ENCODE peak calls at places on chromosomes 1 and 21, in four cellular contexts. One of them, this sample, is unnamed.

GRCh38 chr1:166302919-166303758 is 136.3 kb upstream of the FAM78B start:
- DNase-seq in cardiac fibroblast: no peak
- DNase-seq in AG09319: no peak
- DNase-seq in psoas muscle: no peak
- DNase-seq in this sample: no peak

GRCh38 chr21:35508389-35508888 is 459.3 kb upstream of the RUNX1 start:
- DNase-seq in psoas muscle: peak
- DNase-seq in AG09319: peak
- DNase-seq in cardiac fibroblast: peak
- DNase-seq in this sample: no peak

GRCh38 chr21:44723177-44724131 is 12.1 kb upstream of the TSPEAR start:
- DNase-seq in cardiac fibroblast: no peak
- DNase-seq in AG09319: no peak
- DNase-seq in psoas muscle: no peak
- DNase-seq in this sample: no peak

GRCh38 chr1:109151146-109151545 is 37.2 kb downstream of the ELAPOR1 start:
- DNase-seq in cardiac fibroblast: peak
- DNase-seq in AG09319: no peak
- DNase-seq in psoas muscle: no peak
- DNase-seq in this sample: no peak

GRCh38 chr1:236156512-236157208 is 14.3 kb downstream of the GPR137B start:
- DNase-seq in cardiac fibroblast: no peak
- DNase-seq in AG09319: no peak
- DNase-seq in psoas muscle: no peak
- DNase-seq in this sample: peak

GRCh38 chr1:15788624-15789301 is 18.7 kb downstream of the UQCRHL start:
- DNase-seq in cardiac fibroblast: peak
- DNase-seq in psoas muscle: no peak
- DNase-seq in AG09319: no peak
- DNase-seq in this sample: no peak

GRCh38 chr1:7117599-7118281 is 332.5 kb downstream of the CAMTA1 start:
- DNase-seq in cardiac fibroblast: peak
- DNase-seq in psoas muscle: no peak
- DNase-seq in AG09319: peak
- DNase-seq in this sample: no peak

GRCh38 chr1:221884821-221885220 is 142.9 kb upstream of the DUSP10 start:
- DNase-seq in psoas muscle: no peak
- DNase-seq in AG09319: peak
- DNase-seq in cardiac fibroblast: peak
- DNase-seq in this sample: no peak

GRCh38 chr1:107467811-107468210 is 327.0 kb downstream of the NTNG1 start:
- DNase-seq in AG09319: no peak
- DNase-seq in cardiac fibroblast: no peak
- DNase-seq in psoas muscle: no peak
- DNase-seq in this sample: no peak

GRCh38 chr21:31781737-31782136 is 49.8 kb upstream of the SCAF4 start:
- DNase-seq in AG09319: peak
- DNase-seq in psoas muscle: no peak
- DNase-seq in cardiac fibroblast: peak
- DNase-seq in this sample: no peak

GRCh38 chr1:75233302-75233929 is 99.2 kb downstream of the LHX8 start:
- DNase-seq in AG09319: peak
- DNase-seq in psoas muscle: no peak
- DNase-seq in cardiac fibroblast: peak
- DNase-seq in this sample: no peak

GRCh38 chr1:58754683-58755467 is 29.0 kb downstream of the JUN start:
- DNase-seq in AG09319: no peak
- DNase-seq in psoas muscle: no peak
- DNase-seq in cardiac fibroblast: no peak
- DNase-seq in this sample: no peak

GRCh38 chr21:45522986-45523385 is 19.3 kb downstream of the SLC19A1 start:
- DNase-seq in psoas muscle: peak
- DNase-seq in AG09319: no peak
- DNase-seq in cardiac fibroblast: no peak
- DNase-seq in this sample: no peak

GRCh38 chr1:192807968-192808587 is 761 bp upstream of the RGS2 start:
- DNase-seq in cardiac fibroblast: peak
- DNase-seq in psoas muscle: no peak
- DNase-seq in AG09319: no peak
- DNase-seq in this sample: no peak

GRCh38 chr1:54404939-54405880 is 984 bp downstream of the SSBP3 start:
- DNase-seq in psoas muscle: peak
- DNase-seq in AG09319: no peak
- DNase-seq in cardiac fibroblast: no peak
- DNase-seq in this sample: peak

GRCh38 chr1:116853680-116854191 is 56.0 kb upstream of the PTGFRN start:
- DNase-seq in cardiac fibroblast: peak
- DNase-seq in psoas muscle: no peak
- DNase-seq in AG09319: no peak
- DNase-seq in this sample: no peak

GRCh38 chr1:41618066-41618825 is 133.8 kb upstream of the EDN2 start:
- DNase-seq in AG09319: no peak
- DNase-seq in cardiac fibroblast: peak
- DNase-seq in psoas muscle: peak
- DNase-seq in this sample: no peak

GRCh38 chr1:113040718-113041412 is 32.1 kb upstream of the LRIG2 start:
- DNase-seq in psoas muscle: no peak
- DNase-seq in AG09319: no peak
- DNase-seq in cardiac fibroblast: no peak
- DNase-seq in this sample: no peak

GRCh38 chr1:16199700-16200099 is 12.8 kb downstream of the ARHGEF19 start:
- DNase-seq in AG09319: no peak
- DNase-seq in cardiac fibroblast: no peak
- DNase-seq in psoas muscle: peak
- DNase-seq in this sample: no peak

GRCh38 chr1:13935336-13935735 is 235.3 kb downstream of the PRDM2 start:
- DNase-seq in cardiac fibroblast: no peak
- DNase-seq in AG09319: no peak
- DNase-seq in psoas muscle: no peak
- DNase-seq in this sample: no peak

GRCh38 chr1:2480986-2481364 is 4.9 kb downstream of the PLCH2 start:
- DNase-seq in AG09319: no peak
- DNase-seq in cardiac fibroblast: no peak
- DNase-seq in psoas muscle: no peak
- DNase-seq in this sample: no peak

GRCh38 chr1:180360333-180361075 is 130.4 kb downstream of the LHX4 start:
- DNase-seq in cardiac fibroblast: peak
- DNase-seq in psoas muscle: no peak
- DNase-seq in AG09319: no peak
- DNase-seq in this sample: no peak

GRCh38 chr1:9573723-9574122 is 15.0 kb upstream of the TMEM201 start:
- DNase-seq in psoas muscle: no peak
- DNase-seq in AG09319: no peak
- DNase-seq in cardiac fibroblast: peak
- DNase-seq in this sample: no peak

GRCh38 chr1:180213401-180214177 is 16.5 kb upstream of the LHX4 start:
- DNase-seq in AG09319: no peak
- DNase-seq in cardiac fibroblast: peak
- DNase-seq in psoas muscle: no peak
- DNase-seq in this sample: no peak

GRCh38 chr1:151898519-151898991 is 10.8 kb downstream of the THEM4 start:
- DNase-seq in cardiac fibroblast: peak
- DNase-seq in psoas muscle: no peak
- DNase-seq in AG09319: no peak
- DNase-seq in this sample: no peak

GRCh38 chr1:26701266-26701994 is 5.6 kb downstream of the ARID1A start:
- DNase-seq in AG09319: no peak
- DNase-seq in psoas muscle: no peak
- DNase-seq in cardiac fibroblast: no peak
- DNase-seq in this sample: no peak

GRCh38 chr1:221839794-221840395 is 98.0 kb upstream of the DUSP10 start:
- DNase-seq in psoas muscle: peak
- DNase-seq in AG09319: no peak
- DNase-seq in cardiac fibroblast: peak
- DNase-seq in this sample: peak

GRCh38 chr1:58791106-58791505 is 7.3 kb upstream of the JUN start:
- DNase-seq in AG09319: no peak
- DNase-seq in cardiac fibroblast: no peak
- DNase-seq in psoas muscle: no peak
- DNase-seq in this sample: no peak

GRCh38 chr1:67773462-67773861 is 59.8 kb downstream of the GNG12 start:
- DNase-seq in psoas muscle: no peak
- DNase-seq in cardiac fibroblast: no peak
- DNase-seq in AG09319: no peak
- DNase-seq in this sample: no peak

GRCh38 chr1:33086384-33086850 is 5.5 kb downstream of the AZIN2 start:
- DNase-seq in cardiac fibroblast: peak
- DNase-seq in psoas muscle: peak
- DNase-seq in AG09319: peak
- DNase-seq in this sample: peak

GRCh38 chr1:94612081-94612480 is 70.5 kb upstream of the F3 start:
- DNase-seq in psoas muscle: no peak
- DNase-seq in cardiac fibroblast: no peak
- DNase-seq in AG09319: no peak
- DNase-seq in this sample: no peak
- TF ChIP-seq CTCF in psoas muscle: no peak
- TF ChIP-seq CTCF in cardiac fibroblast: no peak
- TF ChIP-seq CTCF in AG09319: no peak
- TF ChIP-seq CTCF in this sample: no peak

GRCh38 chr1:21385022-21385421 is 54.9 kb upstream of the NBPF3 start:
- DNase-seq in AG09319: no peak
- DNase-seq in cardiac fibroblast: no peak
- DNase-seq in psoas muscle: no peak
- DNase-seq in this sample: no peak

GRCh38 chr1:21384620-21385019 is 55.3 kb upstream of the NBPF3 start:
- DNase-seq in AG09319: no peak
- DNase-seq in psoas muscle: no peak
- DNase-seq in cardiac fibroblast: no peak
- DNase-seq in this sample: no peak

GRCh38 chr1:21381354-21381753 is 58.6 kb upstream of the NBPF3 start:
- DNase-seq in cardiac fibroblast: no peak
- DNase-seq in psoas muscle: no peak
- DNase-seq in AG09319: no peak
- DNase-seq in this sample: no peak

GRCh38 chr1:21379571-21379970 is 60.4 kb upstream of the NBPF3 start:
- DNase-seq in AG09319: no peak
- DNase-seq in psoas muscle: no peak
- DNase-seq in cardiac fibroblast: no peak
- DNase-seq in this sample: no peak

GRCh38 chr1:21383785-21384401 is 56.0 kb upstream of the NBPF3 start:
- DNase-seq in psoas muscle: no peak
- DNase-seq in AG09319: no peak
- DNase-seq in cardiac fibroblast: no peak
- DNase-seq in this sample: no peak
- TF ChIP-seq CTCF in psoas muscle: no peak
- TF ChIP-seq CTCF in AG09319: no peak
- TF ChIP-seq CTCF in cardiac fibroblast: no peak
- TF ChIP-seq CTCF in this sample: no peak

GRCh38 chr1:23177031-23177430 is 8.4 kb upstream of the LUZP1 start:
- DNase-seq in AG09319: no peak
- DNase-seq in cardiac fibroblast: no peak
- DNase-seq in psoas muscle: no peak
- DNase-seq in this sample: no peak

GRCh38 chr1:23178414-23178813 is 9.8 kb upstream of the LUZP1 start:
- DNase-seq in AG09319: no peak
- DNase-seq in cardiac fibroblast: peak
- DNase-seq in psoas muscle: no peak
- DNase-seq in this sample: no peak

GRCh38 chr1:23174383-23175110 is 5.9 kb upstream of the LUZP1 start:
- DNase-seq in AG09319: no peak
- DNase-seq in psoas muscle: no peak
- DNase-seq in cardiac fibroblast: no peak
- DNase-seq in this sample: no peak

GRCh38 chr1:23177438-23178380 is 9.1 kb upstream of the LUZP1 start:
- DNase-seq in cardiac fibroblast: peak
- DNase-seq in psoas muscle: peak
- DNase-seq in AG09319: no peak
- DNase-seq in this sample: peak

GRCh38 chr1:23178931-23179330 is 10.3 kb upstream of the LUZP1 start:
- DNase-seq in AG09319: no peak
- DNase-seq in psoas muscle: no peak
- DNase-seq in cardiac fibroblast: peak
- DNase-seq in this sample: no peak
- TF ChIP-seq CTCF in AG09319: peak
- TF ChIP-seq CTCF in psoas muscle: peak
- TF ChIP-seq CTCF in cardiac fibroblast: peak
- TF ChIP-seq CTCF in this sample: no peak

GRCh38 chr1:205810448-205811157 is 2.4 kb downstream of the SLC41A1 start:
- DNase-seq in cardiac fibroblast: peak
- DNase-seq in psoas muscle: no peak
- DNase-seq in AG09319: no peak
- DNase-seq in this sample: no peak
- TF ChIP-seq CTCF in cardiac fibroblast: peak
- TF ChIP-seq CTCF in psoas muscle: no peak
- TF ChIP-seq CTCF in AG09319: no peak
- TF ChIP-seq CTCF in this sample: no peak

GRCh38 chr1:11685210-11685752 is 4.3 kb upstream of the MAD2L2 start:
- DNase-seq in cardiac fibroblast: no peak
- DNase-seq in AG09319: no peak
- DNase-seq in psoas muscle: no peak
- DNase-seq in this sample: no peak
- TF ChIP-seq CTCF in cardiac fibroblast: no peak
- TF ChIP-seq CTCF in AG09319: no peak
- TF ChIP-seq CTCF in psoas muscle: no peak
- TF ChIP-seq CTCF in this sample: no peak

GRCh38 chr1:218521414-218522169 is 176.5 kb downstream of the TGFB2 start:
- DNase-seq in AG09319: no peak
- DNase-seq in cardiac fibroblast: no peak
- DNase-seq in psoas muscle: no peak
- DNase-seq in this sample: no peak
- TF ChIP-seq CTCF in AG09319: peak
- TF ChIP-seq CTCF in cardiac fibroblast: peak
- TF ChIP-seq CTCF in psoas muscle: peak
- TF ChIP-seq CTCF in this sample: no peak

DNA sequence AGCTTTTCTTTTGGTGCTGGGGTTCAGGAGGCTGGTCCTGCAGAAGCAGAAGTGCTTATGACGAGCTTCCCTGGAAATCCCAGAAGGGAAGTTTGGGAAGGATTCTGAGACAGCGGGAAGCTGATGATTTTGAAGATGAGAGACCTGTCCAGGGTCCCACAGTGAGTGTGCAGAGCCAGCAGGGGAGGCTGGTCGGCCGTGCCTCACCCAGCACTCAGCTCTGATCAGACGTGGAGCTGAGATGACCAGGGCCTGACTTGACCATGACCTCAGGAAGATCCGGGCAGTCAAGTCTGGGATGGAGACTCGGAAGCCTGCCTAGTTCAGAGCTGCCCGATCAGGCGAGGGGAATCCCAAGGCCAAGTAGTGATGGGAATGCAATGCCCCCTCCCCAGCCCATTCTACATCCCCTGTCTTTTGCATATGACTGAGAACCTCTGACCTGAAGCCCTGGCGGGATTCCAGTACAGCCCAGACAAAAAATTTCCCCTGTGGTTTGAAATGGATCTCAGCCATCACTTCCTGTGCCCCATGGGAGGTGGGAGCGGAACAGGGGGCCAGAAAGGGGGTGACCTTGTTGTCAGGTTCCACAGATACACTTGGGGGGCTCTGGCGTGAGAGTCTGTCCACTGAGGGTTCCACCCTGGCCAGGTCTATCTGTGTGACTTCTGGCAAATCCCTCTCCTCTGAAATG is 96.8 kb upstream of the RUNX3 start:
- DNase-seq in cardiac fibroblast: no peak
- DNase-seq in AG09319: no peak
- DNase-seq in psoas muscle: no peak
- DNase-seq in this sample: no peak
- TF ChIP-seq CTCF in cardiac fibroblast: no peak
- TF ChIP-seq CTCF in AG09319: no peak
- TF ChIP-seq CTCF in psoas muscle: no peak
- TF ChIP-seq CTCF in this sample: no peak

This sample was measured in activated B cell treated with CpG ODN at 0.5 μM for 24 hours.